ENCODE peak calls at places on chromosomes 7 and 10, in ten cellular contexts. R, Z, U, Y, W, V, J, E, M and O are unnamed samples.

GRCh38 chr7:156026076-156027002 is 214.1 kb upstream of the SHH start:
- DNase-seq in J (no peak), W (no peak), Y (no peak), E (no peak), M (no peak), V (no peak), R (no peak), Z (no peak), U (peak), O (no peak)

GRCh38 chr10:30435068-30435422 is 1.1 kb downstream of the MAP3K8 start:
- DNase-seq in M (peak), J (no peak), E (peak), Y (peak), V (no peak), R (no peak), U (peak), W (no peak), Z (peak), O (peak)

GRCh38 chr7:135981958-135982646 is 4.9 kb upstream of the MTPN start:
- DNase-seq in M (no peak), E (no peak), V (no peak), Z (no peak), R (no peak), J (no peak), Y (no peak), W (no peak), U (no peak), O (no peak)

GRCh38 chr7:36726806-36727503 is 2.7 kb upstream of the AOAH start:
- DNase-seq in W (no peak), V (no peak), Z (peak), U (no peak), R (no peak), J (no peak), E (no peak), M (no peak), Y (no peak), O (no peak)

GRCh38 chr7:140417456-140418155 is 13.7 kb downstream of the RAB19 start:
- DNase-seq in J (no peak), Z (no peak), E (no peak), W (no peak), U (no peak), Y (no peak), R (no peak), V (no peak), M (peak), O (no peak)

GRCh38 chr7:40715053-40715430 is 580.2 kb downstream of the SUGCT start:
- DNase-seq in M (no peak), Y (no peak), R (no peak), Z (no peak), J (no peak), U (no peak), W (no peak), E (no peak), V (no peak), O (no peak)

GRCh38 chr7:192035-192649 is at the start of gene FAM20C:
- DNase-seq in M (peak), W (peak), U (peak), E (peak), V (peak), J (peak), Z (peak), R (no peak), Y (peak), O (peak)

GRCh38 chr7:46281071-46281470 is 360.0 kb upstream of the IGFBP3 start:
- DNase-seq in U (no peak), Z (peak), Y (no peak), W (no peak), E (no peak), V (no peak), J (no peak), R (no peak), M (no peak), O (no peak)

GRCh38 chr7:66769833-66770512 is 29.4 kb downstream of the RABGEF1 start:
- DNase-seq in W (no peak), R (no peak), E (no peak), Y (peak), Z (no peak), J (no peak), V (no peak), M (no peak), U (no peak), O (no peak)

GRCh38 chr7:1531979-1532455 is 1.5 kb downstream of the MAFK start:
- DNase-seq in W (no peak), U (peak), M (peak), Z (peak), E (no peak), Y (no peak), J (no peak), V (no peak), R (no peak), O (no peak)

GRCh38 chr10:117543999-117544728 is 1.6 kb downstream of the EMX2 start:
- DNase-seq in W (no peak), J (no peak), M (no peak), Y (no peak), E (no peak), Z (peak), V (no peak), U (peak), R (no peak), O (peak)

GRCh38 chr7:42677751-42678231 is 234.1 kb downstream of the C7orf25 start:
- DNase-seq in W (no peak), Z (peak), J (no peak), M (no peak), U (no peak), R (no peak), Y (peak), E (no peak), V (peak), O (peak)

GRCh38 chr10:113520606-113521481 is 32.0 kb upstream of the HABP2 start:
- DNase-seq in J (no peak), Z (peak), Y (peak), E (peak), V (peak), W (no peak), U (peak), M (peak), R (peak), O (peak)

GRCh38 chr10:59138052-59138451 is 38.4 kb upstream of the PHYHIPL start:
- DNase-seq in R (no peak), E (no peak), Z (no peak), J (no peak), W (no peak), U (no peak), V (no peak), M (no peak), Y (no peak), O (no peak)

GRCh38 chr10:82544377-82544776 is 669.4 kb downstream of the NRG3 start:
- DNase-seq in J (no peak), E (no peak), W (no peak), U (no peak), M (no peak), Z (no peak), V (no peak), Y (no peak), R (no peak), O (no peak)

GRCh38 chr7:4204530-4205165 is 477.4 kb upstream of the FOXK1 start:
- DNase-seq in J (peak), Y (no peak), R (no peak), V (no peak), Z (no peak), E (no peak), U (peak), W (peak), M (no peak), O (no peak)

GRCh38 chr7:37081436-37081835 is 357.1 kb upstream of the AOAH start:
- DNase-seq in E (no peak), U (no peak), Y (no peak), R (no peak), J (no peak), Z (peak), W (peak), V (no peak), M (no peak), O (peak)

GRCh38 chr7:50274361-50274760 is 30.2 kb upstream of the IKZF1 start:
- DNase-seq in V (no peak), E (no peak), W (no peak), U (no peak), Z (no peak), Y (no peak), J (no peak), M (no peak), R (no peak), O (no peak)

GRCh38 chr10:49610735-49611165 is 640 bp downstream of the SLC18A3 start:
- DNase-seq in Z (no peak), E (no peak), Y (no peak), J (no peak), U (peak), W (no peak), M (no peak), R (no peak), V (no peak), O (no peak)

GRCh38 chr10:31030216-31030615 is 1.4 kb downstream of the ZNF438 start:
- DNase-seq in E (no peak), Y (no peak), J (no peak), W (no peak), U (no peak), V (no peak), M (no peak), Z (no peak), R (no peak), O (no peak)